ENCODE peak calls at places on chromosomes 7 and 10, in four cellular contexts. F is sigmoid colon, G is heart right ventricle, N is A549. R is an unnamed sample.

GRCh38 chr7:94289071-94289470 is 105.6 kb upstream of the COL1A2 start:
- DNase-seq in F (peak; percentile 88), G (no peak), N (peak; percentile 64), R (peak; percentile 73)

GRCh38 chr10:69092959-69093850 is 5.3 kb downstream of the SRGN start:
- DNase-seq in F (peak; percentile 81), G (peak; percentile 16), N (peak; percentile 72), R (peak; percentile 69)

GRCh38 chr10:34599401-34599800 is 215.7 kb downstream of the PARD3 start:
- DNase-seq in F (no peak), G (no peak), N (no peak), R (no peak)

GRCh38 chr10:119378737-119379067 is 163.8 kb downstream of the RGS10 start:
- DNase-seq in F (no peak), G (no peak), N (no peak), R (no peak)

GRCh38 chr10:43076876-43077420 is at the start of gene RET:
- DNase-seq in F (no peak), G (peak; percentile 67), N (peak; percentile 65), R (no peak)

GRCh38 chr10:100183482-100183881 is 2.3 kb downstream of the ERLIN1 start:
- DNase-seq in F (no peak), G (no peak), N (no peak), R (no peak)

GRCh38 chr10:5609952-5610616 is 56.3 kb downstream of the ASB13 start:
- DNase-seq in F (no peak), G (no peak), N (peak; percentile 74), R (no peak)

GRCh38 chr10:132033632-132034031 is 32.1 kb upstream of the JAKMIP3 start:
- DNase-seq in F (no peak), G (no peak), N (no peak), R (no peak)

GRCh38 chr10:52191049-52191448 is 123.0 kb upstream of the DKK1 start:
- DNase-seq in F (no peak), G (no peak), N (no peak), R (no peak)

GRCh38 chr7:128383781-128384180 is 22.3 kb upstream of the PRRT4 start:
- DNase-seq in F (no peak), G (no peak), N (no peak), R (no peak)

GRCh38 chr7:118304100-118304499 is 79.6 kb downstream of the ANKRD7 start:
- DNase-seq in F (no peak), G (no peak), N (no peak), R (no peak)

GRCh38 chr10:28130267-28130666 is 131.4 kb upstream of the ODAD2 start:
- DNase-seq in F (no peak), G (no peak), N (no peak), R (peak; percentile 53)

GRCh38 chr10:118028619-118029018 is 18.1 kb downstream of the RAB11FIP2 start:
- DNase-seq in F (no peak), G (no peak), N (no peak), R (no peak)

GRCh38 chr7:47039089-47039648 is 542.7 kb downstream of the TNS3 start:
- DNase-seq in F (no peak), G (peak; percentile 23), N (no peak), R (no peak)

GRCh38 chr7:19305698-19306097 is 160.5 kb upstream of the FERD3L start:
- DNase-seq in F (no peak), G (no peak), N (no peak), R (no peak)

GRCh38 chr10:36725581-36726520 is 399.5 kb upstream of the ANKRD30A start:
- DNase-seq in F (no peak), G (no peak), N (peak; percentile 44), R (peak; percentile 92)
- TF ChIP-seq CTCF in F (no peak), G (no peak), N (peak; percentile 64), R (peak; percentile 67)

GRCh38 chr7:27124096-27124978 is 6.2 kb downstream of the HOXA4 start:
- DNase-seq in F (peak; percentile 88), G (no peak), N (no peak), R (no peak)
- H3K4me3 ChIP-seq in F (no peak overlapping the region), G (no peak overlapping the region), N (no peak overlapping the region), R (no peak overlapping the region)

DNA sequence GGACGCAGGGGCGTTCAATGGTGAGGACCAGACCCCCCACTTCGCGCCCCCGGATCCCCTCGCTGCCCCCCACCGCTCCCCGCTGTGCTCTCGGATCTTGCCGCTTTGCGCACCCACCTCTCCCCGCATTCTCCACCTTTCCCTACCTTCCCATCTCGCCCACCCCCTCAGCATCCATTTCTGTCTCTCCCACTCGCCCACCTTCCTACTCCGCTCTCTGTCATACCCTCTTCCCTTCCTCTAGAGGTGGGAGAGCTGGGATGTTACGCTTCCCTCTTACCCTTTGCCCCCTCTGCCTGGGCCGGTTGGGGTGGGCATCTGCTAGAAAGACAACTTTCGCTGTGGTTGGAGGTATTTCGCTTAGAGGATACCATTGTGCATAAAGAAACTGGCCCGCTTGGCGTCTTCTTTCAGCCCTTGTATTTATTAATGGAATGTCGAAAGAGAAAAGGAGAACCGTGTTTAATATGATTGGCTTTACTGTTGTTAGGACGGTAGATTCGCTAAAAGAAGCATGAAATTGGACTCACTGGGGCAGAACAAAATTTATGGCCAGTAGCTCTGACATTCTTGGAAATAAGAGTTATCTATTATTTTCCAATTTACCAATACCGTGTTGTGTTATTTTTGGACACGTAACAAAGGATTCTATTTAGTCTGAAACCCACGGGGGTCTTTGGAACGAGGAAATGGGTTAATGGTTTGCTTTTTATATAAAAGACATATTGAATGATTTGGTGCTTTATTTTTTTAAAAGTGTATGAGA is 873 bp downstream of the PRKAR2B start:
- DNase-seq in F (no peak), G (no peak), N (no peak), R (no peak)
- TF ChIP-seq CTCF in F (no peak), G (no peak), N (no peak), R (no peak)

DNA sequence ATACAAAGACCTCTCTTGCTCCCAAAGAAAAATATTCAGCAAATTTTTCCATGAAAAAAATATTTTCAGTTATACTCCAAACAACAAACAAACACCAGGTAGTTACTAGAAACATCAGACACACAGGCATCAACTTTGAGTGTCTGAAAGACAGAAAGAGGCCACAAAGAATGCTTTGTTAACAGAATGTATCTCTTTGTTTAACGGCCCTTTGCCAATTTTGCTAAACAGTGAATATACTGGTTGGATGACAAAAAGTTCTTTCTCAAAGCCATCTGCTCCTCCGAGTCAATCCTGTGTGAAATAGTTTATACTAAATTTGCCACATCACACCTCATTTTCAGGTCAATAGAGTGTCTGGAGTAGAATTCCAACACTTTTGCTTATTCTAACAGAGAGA is 216.7 kb upstream of the PHF14 start:
- DNase-seq in F (no peak), G (no peak), N (no peak), R (no peak)
- H3K4me3 ChIP-seq in F (no peak overlapping the region), G (no peak overlapping the region), N (no peak overlapping the region), R (no peak overlapping the region)

DNA sequence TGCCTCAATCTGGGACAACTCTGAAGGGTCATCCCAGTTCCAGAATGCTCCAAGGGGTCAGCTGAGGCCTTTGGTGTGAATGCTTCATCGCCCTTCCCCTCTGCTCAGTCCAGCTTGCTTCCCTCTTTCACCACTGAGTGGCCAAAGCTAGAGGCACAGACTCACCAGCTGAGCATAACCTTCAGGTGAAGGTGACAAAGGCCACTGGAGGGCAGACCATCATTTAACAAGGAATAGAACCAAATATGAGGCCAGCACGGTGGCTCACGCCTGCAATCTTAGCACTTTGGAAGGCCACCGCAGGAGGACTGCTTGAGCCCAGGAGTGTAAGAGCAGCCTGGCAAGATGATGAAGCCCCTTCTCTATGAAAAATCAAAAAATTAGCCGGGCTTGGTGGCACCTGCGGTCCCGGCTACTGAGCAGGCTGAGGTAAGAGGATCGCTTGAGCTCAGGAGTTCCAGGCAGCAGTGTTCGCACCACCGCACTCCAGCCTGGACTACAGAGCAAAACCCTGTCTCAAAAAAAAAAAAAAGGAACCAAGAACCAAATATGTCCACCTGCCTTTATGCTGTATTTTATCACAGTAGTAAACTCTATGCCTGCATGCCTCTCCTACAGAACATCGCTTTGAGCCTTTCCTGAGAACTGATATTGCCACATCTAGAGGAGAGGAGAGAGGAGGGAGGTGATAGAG is 13.4 kb downstream of the PRKAG2 start:
- DNase-seq in F (no peak), G (no peak), N (no peak), R (no peak)
- TF ChIP-seq CTCF in F (no peak), G (no peak), N (peak; percentile 15), R (no peak)